ENCODE peak calls at places on chromosomes 1 and 21, in four cellular contexts. T is NCI-H146; K is psoas muscle; N is activated naive CD8-positive, alpha-beta T cell treated with anti-CD3 and anti-CD28 coated beads, Interleukin-2, amount 50 U/mL, for 24 hours. V is an unnamed sample.
A peak's percentile ranks its signal among the peaks of the same experiment; 100 is the strongest.

GRCh38 chr1:201307760-201308499 is 24.6 kb downstream of the PKP1 start:
- DNase-seq in T (peak; percentile 69), N (no peak), K (peak; percentile 59), V (no peak)

GRCh38 chr1:40861227-40862003 is 748 bp downstream of the CITED4 start:
- DNase-seq in N (peak; percentile 32), T (peak; percentile 40), K (peak; percentile 59), V (peak; percentile 81)

GRCh38 chr21:20998886-20999285 is 677 bp downstream of the NCAM2 start:
- DNase-seq in K (no peak), T (no peak), N (no peak), V (no peak)

GRCh38 chr1:35656863-35657232 is 15.5 kb upstream of the PSMB2 start:
- DNase-seq in N (no peak), T (no peak), K (no peak), V (no peak)

GRCh38 chr1:7940745-7941436 is at the start of gene TNFRSF9:
- DNase-seq in K (no peak), N (peak; percentile 92), T (no peak), V (no peak)

GRCh38 chr1:9824702-9825089 is 931 bp upstream of the CLSTN1 start:
- DNase-seq in T (no peak), K (no peak), N (no peak), V (no peak)

GRCh38 chr1:43564617-43565348 is 34.1 kb downstream of the PTPRF start:
- DNase-seq in T (peak; percentile 28), K (no peak), N (no peak), V (no peak)

GRCh38 chr1:65623895-65624294 is 168.8 kb upstream of the PDE4B start:
- DNase-seq in T (no peak), K (no peak), N (no peak), V (no peak)

GRCh38 chr21:45514311-45515021 is 27.8 kb downstream of the SLC19A1 start:
- DNase-seq in T (no peak), N (no peak), K (peak; percentile 8), V (peak; percentile 26)

GRCh38 chr1:45846931-45847330 is 43.5 kb downstream of the MAST2 start:
- DNase-seq in T (no peak), N (no peak), K (no peak), V (no peak)

GRCh38 chr1:156677616-156678596 is 699 bp upstream of the NES start:
- DNase-seq in N (peak; percentile 41), T (peak; percentile 70), K (peak; percentile 78), V (peak; percentile 82)

GRCh38 chr1:165895451-165895871 is 68.0 kb downstream of the UCK2 start:
- DNase-seq in N (no peak), T (no peak), K (no peak), V (no peak)

GRCh38 chr21:31284797-31285397 is 59.2 kb downstream of the TIAM1 start:
- DNase-seq in N (no peak), T (no peak), K (no peak), V (peak; percentile 34)

GRCh38 chr1:57101171-57101570 is 135.4 kb upstream of the C8B start:
- DNase-seq in T (no peak), N (no peak), K (no peak), V (no peak)

GRCh38 chr1:97119775-97120174 is 398.2 kb downstream of the PTBP2 start:
- DNase-seq in N (no peak), K (no peak), T (no peak), V (no peak)

GRCh38 chr1:198018529-198018928 is 101.4 kb downstream of the LHX9 start:
- DNase-seq in N (no peak), T (no peak), K (no peak), V (no peak)

GRCh38 chr1:82323144-82323543 is 522.4 kb downstream of the ADGRL2 start:
- DNase-seq in T (peak; percentile 29), K (no peak), N (no peak), V (no peak)

GRCh38 chr1:54989968-54990810 is 8.5 kb upstream of the BSND start:
- DNase-seq in K (no peak), T (no peak), N (no peak), V (peak; percentile 68)

GRCh38 chr1:201686709-201687455 is 142.1 kb upstream of the IPO9 start:
- DNase-seq in K (no peak), T (peak; percentile 77), N (no peak), V (no peak)

GRCh38 chr21:42258150-42258884 is 39.4 kb downstream of the ABCG1 start:
- DNase-seq in N (peak; percentile 84), T (peak; percentile 48), K (peak; percentile 66), V (peak; percentile 84)

GRCh38 chr1:111361761-111362160 is 65.8 kb downstream of the OVGP1 start:
- DNase-seq in T (no peak), N (no peak), K (no peak), V (no peak)

GRCh38 chr1:111743679-111744101 is 4.5 kb upstream of the INKA2 start:
- DNase-seq in K (no peak), T (no peak), N (no peak), V (peak; percentile 54)

GRCh38 chr1:33435096-33435820 is 4.4 kb upstream of the PHC2 start:
- DNase-seq in T (peak; percentile 10), N (no peak), K (no peak), V (no peak)

GRCh38 chr1:145960468-145961108 is 2.8 kb upstream of the LIX1L start:
- DNase-seq in T (peak; percentile 83), K (peak; percentile 85), N (peak; percentile 68), V (peak; percentile 89)

GRCh38 chr1:95035536-95035935 is 37.2 kb downstream of the ALG14 start:
- DNase-seq in K (no peak), N (no peak), T (no peak), V (no peak)

GRCh38 chr1:19260211-19261138 is 8.9 kb downstream of the MRTO4 start:
- DNase-seq in K (no peak), T (no peak), N (no peak), V (no peak)

GRCh38 chr1:7093297-7093696 is 308.0 kb downstream of the CAMTA1 start:
- DNase-seq in K (no peak), N (no peak), T (no peak), V (no peak)

GRCh38 chr1:183970516-183971300 is 66.8 kb downstream of the COLGALT2 start:
- DNase-seq in N (no peak), K (no peak), T (no peak), V (no peak)

GRCh38 chr1:230231739-230232075 is 164.7 kb downstream of the GALNT2 start:
- DNase-seq in N (peak; percentile 18), K (peak; percentile 58), T (peak; percentile 58), V (peak; percentile 69)

GRCh38 chr1:51283977-51284376 is 46.4 kb downstream of the TTC39A start:
- DNase-seq in N (no peak), T (no peak), K (no peak), V (no peak)

GRCh38 chr1:156642265-156643185 is 608 bp downstream of the BCAN start:
- DNase-seq in T (peak; percentile 46), N (no peak), K (no peak), V (no peak)

GRCh38 chr1:179164494-179164893 is 65.0 kb downstream of the ABL2 start:
- DNase-seq in K (no peak), T (no peak), N (no peak), V (no peak)

GRCh38 chr1:30087465-30087864 is 635.9 kb downstream of the MATN1 start:
- DNase-seq in K (no peak), N (no peak), T (no peak), V (no peak)

GRCh38 chr1:177780096-177780700 is 189.7 kb downstream of the SEC16B start:
- DNase-seq in N (no peak), T (peak; percentile 2), K (no peak), V (no peak)

GRCh38 chr1:19339199-19339861 is 27.2 kb downstream of the SLC66A1 start:
- DNase-seq in N (no peak), T (no peak), K (no peak), V (no peak)

GRCh38 chr1:85818371-85818770 is 110.1 kb upstream of the ZNHIT6 start:
- DNase-seq in T (no peak), K (no peak), N (no peak), V (no peak)

GRCh38 chr1:7281821-7282220 is 489.3 kb upstream of the VAMP3 start:
- DNase-seq in K (no peak), N (no peak), T (no peak), V (no peak)

GRCh38 chr1:52552236-52552504 is 722 bp downstream of the TUT4 start:
- DNase-seq in K (peak; percentile 30), N (peak; percentile 67), T (peak; percentile 51), V (no peak)

GRCh38 chr1:169594391-169594790 is 8.1 kb upstream of the F5 start:
- DNase-seq in N (peak; percentile 36), K (no peak), T (no peak), V (no peak)